ENCODE peak calls at places on chromosomes 2 and 18, in nine cellular contexts. B, M, D, I, W, X, G, Q and S are unnamed samples.

GRCh38 chr2:95319481-95320343 is 22.6 kb downstream of the KCNIP3 start:
- DNase-seq in B (no peak), M (no peak), D (no peak), I (no peak), W (no peak), X (no peak), G (no peak), Q (no peak), S (no peak)

GRCh38 chr2:66003931-66004330 is 431.0 kb upstream of the MEIS1 start:
- DNase-seq in B (no peak), M (no peak), D (no peak), I (no peak), W (no peak), X (no peak), G (no peak), Q (no peak), S (no peak)

GRCh38 chr2:46276652-46277051 is 20.6 kb upstream of the EPAS1 start:
- DNase-seq in B (no peak), M (peak; percentile 8), D (no peak), I (no peak), W (peak; percentile 53), X (no peak), G (no peak), Q (no peak), S (no peak)

GRCh38 chr2:54635554-54636152 is 87.8 kb upstream of the EML6 start:
- DNase-seq in B (no peak), M (no peak), D (no peak), I (no peak), W (peak; percentile 62), X (no peak), G (no peak), Q (no peak), S (no peak)

GRCh38 chr2:201150454-201151020 is 32.4 kb upstream of the CASP10 start:
- DNase-seq in B (no peak), M (no peak), D (no peak), I (no peak), W (no peak), X (no peak), G (no peak), Q (no peak), S (no peak)

GRCh38 chr18:54787098-54787497 is 41.2 kb upstream of the RAB27B start:
- DNase-seq in B (no peak), M (no peak), D (no peak), I (no peak), W (no peak), X (no peak), G (no peak), Q (no peak), S (no peak)

GRCh38 chr18:12335503-12335902 is 27.5 kb downstream of the TUBB6 start:
- DNase-seq in B (no peak), M (no peak), D (no peak), I (no peak), W (no peak), X (no peak), G (no peak), Q (no peak), S (no peak)

GRCh38 chr2:192073878-192074277 is 120.9 kb downstream of the TMEFF2 start:
- DNase-seq in B (no peak), M (no peak), D (no peak), I (no peak), W (no peak), X (no peak), G (no peak), Q (no peak), S (no peak)

GRCh38 chr2:43321446-43321845 is 95.0 kb upstream of the ZFP36L2 start:
- DNase-seq in B (no peak), M (no peak), D (no peak), I (no peak), W (no peak), X (no peak), G (no peak), Q (no peak), S (no peak)

GRCh38 chr2:63057249-63058148 is 6.9 kb downstream of the OTX1 start:
- DNase-seq in B (no peak), M (no peak), D (no peak), I (no peak), W (no peak), X (no peak), G (no peak), Q (no peak), S (no peak)

GRCh38 chr2:206158563-206159345 is 490 bp downstream of the NDUFS1 start:
- DNase-seq in B (no peak), M (peak; percentile 13), D (no peak), I (no peak), W (peak; percentile 30), X (no peak), G (no peak), Q (no peak), S (no peak)

GRCh38 chr18:63773616-63774015 is 1.6 kb upstream of the SERPINB7 start:
- DNase-seq in B (no peak), M (peak; percentile 26), D (no peak), I (no peak), W (no peak), X (no peak), G (no peak), Q (no peak), S (no peak)

GRCh38 chr2:188410504-188411235 is 119.0 kb downstream of the GULP1 start:
- DNase-seq in B (no peak), M (peak; percentile 58), D (no peak), I (no peak), W (peak; percentile 16), X (no peak), G (no peak), Q (no peak), S (no peak)

GRCh38 chr2:27071990-27072830 is 756 bp upstream of the OST4 start:
- DNase-seq in B (peak; percentile 73), M (no peak), D (no peak), I (peak; percentile 84), W (peak; percentile 87), X (peak; percentile 75), G (no peak), Q (peak; percentile 94), S (peak; percentile 37)

GRCh38 chr2:66436546-66436945 is 1.6 kb downstream of the MEIS1 start:
- DNase-seq in B (no peak), M (no peak), D (no peak), I (no peak), W (no peak), X (no peak), G (no peak), Q (no peak), S (no peak)

GRCh38 chr2:128504242-128505149 is 185.8 kb upstream of the HS6ST1 start:
- DNase-seq in B (no peak), M (no peak), D (no peak), I (no peak), W (no peak), X (peak; percentile 21), G (no peak), Q (no peak), S (no peak)

GRCh38 chr2:104420953-104421352 is 433.0 kb upstream of the POU3F3 start:
- DNase-seq in B (no peak), M (no peak), D (no peak), I (no peak), W (no peak), X (no peak), G (no peak), Q (no peak), S (no peak)

GRCh38 chr2:181231151-181231550 is 226.0 kb upstream of the ITGA4 start:
- DNase-seq in B (no peak), M (peak; percentile 44), D (no peak), I (no peak), W (no peak), X (no peak), G (no peak), Q (no peak), S (no peak)
- TF ChIP-seq CTCF in B (no peak), M (peak; percentile 23), D (no peak), I (no peak), W (no peak), X (no peak), G (no peak), Q (no peak), S (no peak)

DNA sequence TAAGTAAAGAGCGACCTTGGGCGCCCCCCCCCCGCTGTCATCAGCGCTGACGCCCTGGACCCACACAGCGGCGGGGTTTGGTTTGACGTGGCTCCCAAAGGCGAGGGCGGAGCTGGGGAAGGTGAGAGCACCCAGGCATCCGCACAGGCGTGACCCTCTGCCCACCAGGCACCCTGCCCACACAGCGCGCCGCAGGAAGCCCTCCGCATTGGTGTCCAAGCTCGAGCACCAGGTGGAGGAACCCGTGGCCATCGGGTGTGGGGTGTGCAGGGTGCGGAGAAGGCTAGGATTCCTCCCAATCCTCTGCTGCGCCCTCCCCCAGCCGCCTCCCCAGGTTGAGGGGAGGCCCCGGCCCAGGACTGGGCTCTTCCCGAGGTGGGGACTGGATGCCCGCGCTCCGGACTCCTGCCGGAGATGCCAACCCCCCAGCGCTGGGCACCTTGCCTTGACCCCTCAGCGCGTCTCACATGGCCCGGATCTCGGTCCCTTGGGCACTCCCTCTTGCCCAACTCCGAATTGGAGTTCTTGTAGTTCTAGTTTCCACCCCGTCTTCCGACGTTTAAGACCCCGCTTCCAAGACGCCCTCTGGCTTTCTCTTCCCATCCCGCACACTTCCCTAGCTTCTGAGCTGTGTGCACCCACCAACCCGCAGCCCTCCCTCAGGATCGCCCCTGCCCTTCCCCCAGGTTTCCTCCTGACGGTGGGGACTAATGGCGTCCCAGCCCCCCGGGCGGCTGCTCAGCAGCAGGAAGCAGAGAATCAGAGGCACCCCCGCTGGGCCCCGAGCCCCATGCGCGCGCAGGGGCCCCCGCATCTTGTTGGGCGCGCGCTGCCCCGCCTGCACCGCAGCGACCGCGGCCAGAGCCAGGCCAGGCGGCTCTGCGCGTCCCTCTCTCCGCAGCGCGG is 25.9 kb upstream of the RESP18 start:
- DNase-seq in B (no peak), M (no peak), D (no peak), I (no peak), W (no peak), X (no peak), G (no peak), Q (no peak), S (no peak)
- H3K4me3 ChIP-seq in B (peak overlapping the region; percentile 10), M (no peak overlapping the region), D (peak overlapping the region; percentile 37), I (peak overlapping the region; percentile 54), W (no peak overlapping the region), X (peak overlapping the region; percentile 14), G (peak overlapping the region; percentile 8), Q (no peak overlapping the region), S (peak overlapping the region; percentile 9)

DNA sequence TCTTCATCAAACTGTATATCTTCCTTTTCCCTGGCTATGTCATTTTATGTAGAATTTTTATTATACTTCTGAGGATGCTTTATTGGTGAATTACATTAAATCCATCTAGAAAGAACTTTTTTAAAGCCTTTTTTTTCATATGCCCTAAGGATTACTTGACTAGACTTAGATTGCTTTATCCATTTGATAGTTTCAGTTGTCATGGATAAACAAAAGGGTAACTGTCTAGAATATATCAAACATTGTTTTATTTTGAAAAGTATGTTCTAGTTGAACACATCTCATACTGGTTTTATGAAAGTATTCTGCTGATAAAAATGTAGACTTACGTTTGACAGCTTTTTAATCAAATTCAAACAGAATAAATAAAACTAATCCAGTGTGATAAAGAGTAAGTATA is 639.8 kb downstream of the ARHGAP15 start:
- DNase-seq in B (no peak), M (no peak), D (no peak), I (no peak), W (no peak), X (no peak), G (no peak), Q (no peak), S (no peak)
- TF ChIP-seq CTCF in B (no peak), M (no peak), D (no peak), I (no peak), W (no peak), X (no peak), G (no peak), Q (no peak), S (no peak)

GRCh38 chr2:47539228-47539627 is 136.3 kb downstream of the MSH2 start:
- DNase-seq in B (no peak), M (no peak), D (no peak), I (no peak), W (no peak), X (no peak), G (no peak), Q (no peak), S (no peak)
- H3K4me3 ChIP-seq in B (no peak overlapping the region), M (no peak overlapping the region), D (no peak overlapping the region), I (no peak overlapping the region), W (no peak overlapping the region), X (no peak overlapping the region), G (no peak overlapping the region), Q (no peak overlapping the region), S (no peak overlapping the region)